ENCODE peak calls at places on chromosomes 12 and 14, in eight cellular contexts. A, E, F, X, J, K, C and Q are unnamed samples.

GRCh38 chr12:64603183-64603841 is 7.0 kb upstream of the RASSF3 start:
- ATAC-seq in A (no peak), E (no peak), F (no peak), X (no peak), J (no peak), K (no peak), C (no peak), Q (no peak)

GRCh38 chr12:95218164-95218851 is 701 bp downstream of the VEZT start:
- ATAC-seq in A (no peak), E (peak), F (no peak), X (no peak), J (peak), K (no peak), C (no peak), Q (peak)

GRCh38 chr12:65779091-65779642 is 45.1 kb upstream of the HMGA2 start:
- ATAC-seq in A (no peak), E (no peak), F (peak), X (no peak), J (no peak), K (no peak), C (no peak), Q (no peak)

GRCh38 chr12:27297576-27297975 is 35.1 kb upstream of the BMAL2 start:
- ATAC-seq in A (no peak), E (peak), F (no peak), X (no peak), J (peak), K (no peak), C (no peak), Q (peak)

GRCh38 chr14:100263141-100263540 is 24.2 kb downstream of the YY1 start:
- ATAC-seq in A (no peak), E (no peak), F (no peak), X (no peak), J (no peak), K (no peak), C (peak), Q (no peak)

GRCh38 chr12:113860950-113861349 is 105.2 kb downstream of the RBM19 start:
- ATAC-seq in A (no peak), E (no peak), F (no peak), X (no peak), J (no peak), K (no peak), C (peak), Q (no peak)

GRCh38 chr14:50312734-50313054 is 570 bp downstream of the DMAC2L start:
- ATAC-seq in A (no peak), E (peak), F (no peak), X (peak), J (peak), K (peak), C (no peak), Q (peak)

GRCh38 chr12:58247633-58248032 is 306.3 kb downstream of the ATP23 start:
- ATAC-seq in A (no peak), E (no peak), F (peak), X (no peak), J (no peak), K (no peak), C (no peak), Q (no peak)